ENCODE peak calls at places on chromosomes 6 and 20, in nine cellular contexts. One of them, this sample, is unnamed.

GRCh38 chr6:2360716-2361115 is 115.3 kb upstream of the GMDS start:
- DNase-seq in psoas muscle: no peak
- DNase-seq in lower lobe of right lung: no peak
- DNase-seq in MM.1S: no peak
- DNase-seq in colonic mucosa: no peak
- DNase-seq in Peyer's patch: no peak
- DNase-seq in astrocyte of the cerebellum: no peak
- DNase-seq in left lung: no peak
- DNase-seq in mammary epithelial cell: no peak
- DNase-seq in this sample: no peak

GRCh38 chr6:129033173-129033572 is 150.2 kb downstream of the LAMA2 start:
- DNase-seq in psoas muscle: no peak
- DNase-seq in lower lobe of right lung: no peak
- DNase-seq in MM.1S: no peak
- DNase-seq in colonic mucosa: no peak
- DNase-seq in Peyer's patch: no peak
- DNase-seq in astrocyte of the cerebellum: no peak
- DNase-seq in left lung: no peak
- DNase-seq in mammary epithelial cell: no peak
- DNase-seq in this sample: no peak

GRCh38 chr6:166003569-166003968 is 164.1 kb downstream of the TBXT start:
- DNase-seq in psoas muscle: no peak
- DNase-seq in lower lobe of right lung: no peak
- DNase-seq in MM.1S: no peak
- DNase-seq in colonic mucosa: no peak
- DNase-seq in Peyer's patch: no peak
- DNase-seq in astrocyte of the cerebellum: no peak
- DNase-seq in left lung: no peak
- DNase-seq in mammary epithelial cell: no peak
- DNase-seq in this sample: no peak

GRCh38 chr6:25068866-25069265 is 133.1 kb upstream of the RIPOR2 start:
- DNase-seq in psoas muscle: no peak
- DNase-seq in lower lobe of right lung: no peak
- DNase-seq in MM.1S: no peak
- DNase-seq in colonic mucosa: no peak
- DNase-seq in Peyer's patch: no peak
- DNase-seq in astrocyte of the cerebellum: no peak
- DNase-seq in left lung: no peak
- DNase-seq in mammary epithelial cell: no peak
- DNase-seq in this sample: no peak

GRCh38 chr6:34901930-34902329 is 12.9 kb downstream of the ANKS1A start:
- DNase-seq in psoas muscle: no peak
- DNase-seq in lower lobe of right lung: no peak
- DNase-seq in MM.1S: no peak
- DNase-seq in colonic mucosa: no peak
- DNase-seq in Peyer's patch: no peak
- DNase-seq in astrocyte of the cerebellum: no peak
- DNase-seq in left lung: no peak
- DNase-seq in mammary epithelial cell: no peak
- DNase-seq in this sample: no peak

GRCh38 chr20:54084727-54085368 is 14.5 kb upstream of the BCAS1 start:
- DNase-seq in psoas muscle: no peak
- DNase-seq in lower lobe of right lung: no peak
- DNase-seq in MM.1S: no peak
- DNase-seq in colonic mucosa: no peak
- DNase-seq in Peyer's patch: no peak
- DNase-seq in astrocyte of the cerebellum: no peak
- DNase-seq in left lung: no peak
- DNase-seq in mammary epithelial cell: no peak
- DNase-seq in this sample: peak

GRCh38 chr6:113591896-113592827 is 265.0 kb upstream of the MARCKS start:
- DNase-seq in psoas muscle: no peak
- DNase-seq in lower lobe of right lung: no peak
- DNase-seq in MM.1S: no peak
- DNase-seq in colonic mucosa: peak
- DNase-seq in Peyer's patch: no peak
- DNase-seq in astrocyte of the cerebellum: peak
- DNase-seq in left lung: no peak
- DNase-seq in mammary epithelial cell: no peak
- DNase-seq in this sample: peak

GRCh38 chr20:45368221-45368980 is 5.4 kb downstream of the SYS1 start:
- DNase-seq in psoas muscle: no peak
- DNase-seq in lower lobe of right lung: peak
- DNase-seq in MM.1S: peak
- DNase-seq in colonic mucosa: no peak
- DNase-seq in Peyer's patch: peak
- DNase-seq in astrocyte of the cerebellum: no peak
- DNase-seq in left lung: no peak
- DNase-seq in mammary epithelial cell: no peak
- DNase-seq in this sample: no peak

GRCh38 chr6:150755524-150755923 is 110.0 kb upstream of the MTHFD1L start:
- DNase-seq in psoas muscle: no peak
- DNase-seq in lower lobe of right lung: no peak
- DNase-seq in MM.1S: no peak
- DNase-seq in colonic mucosa: no peak
- DNase-seq in Peyer's patch: no peak
- DNase-seq in astrocyte of the cerebellum: no peak
- DNase-seq in left lung: no peak
- DNase-seq in mammary epithelial cell: no peak
- DNase-seq in this sample: no peak

GRCh38 chr6:144405173-144405572 is 120.0 kb downstream of the UTRN start:
- DNase-seq in psoas muscle: no peak
- DNase-seq in lower lobe of right lung: no peak
- DNase-seq in MM.1S: no peak
- DNase-seq in colonic mucosa: no peak
- DNase-seq in Peyer's patch: no peak
- DNase-seq in astrocyte of the cerebellum: no peak
- DNase-seq in left lung: no peak
- DNase-seq in mammary epithelial cell: no peak
- DNase-seq in this sample: no peak

GRCh38 chr6:155213611-155214372 is 50.0 kb upstream of the CLDN20 start:
- DNase-seq in psoas muscle: no peak
- DNase-seq in lower lobe of right lung: no peak
- DNase-seq in MM.1S: no peak
- DNase-seq in colonic mucosa: no peak
- DNase-seq in Peyer's patch: no peak
- DNase-seq in astrocyte of the cerebellum: no peak
- DNase-seq in left lung: no peak
- DNase-seq in mammary epithelial cell: no peak
- DNase-seq in this sample: no peak

GRCh38 chr6:35402136-35402855 is 49.8 kb upstream of the FANCE start:
- DNase-seq in psoas muscle: no peak
- DNase-seq in lower lobe of right lung: no peak
- DNase-seq in MM.1S: peak
- DNase-seq in colonic mucosa: peak
- DNase-seq in Peyer's patch: no peak
- DNase-seq in astrocyte of the cerebellum: no peak
- DNase-seq in left lung: no peak
- DNase-seq in mammary epithelial cell: no peak
- DNase-seq in this sample: peak

GRCh38 chr20:1472556-1473243 is 6.1 kb upstream of the NSFL1C start:
- DNase-seq in psoas muscle: no peak
- DNase-seq in lower lobe of right lung: no peak
- DNase-seq in MM.1S: no peak
- DNase-seq in colonic mucosa: no peak
- DNase-seq in Peyer's patch: peak
- DNase-seq in astrocyte of the cerebellum: no peak
- DNase-seq in left lung: no peak
- DNase-seq in mammary epithelial cell: no peak
- DNase-seq in this sample: no peak

GRCh38 chr6:108598316-108598863 is 37.7 kb downstream of the FOXO3 start:
- DNase-seq in psoas muscle: peak
- DNase-seq in lower lobe of right lung: no peak
- DNase-seq in MM.1S: peak
- DNase-seq in colonic mucosa: no peak
- DNase-seq in Peyer's patch: no peak
- DNase-seq in astrocyte of the cerebellum: no peak
- DNase-seq in left lung: no peak
- DNase-seq in mammary epithelial cell: no peak
- DNase-seq in this sample: no peak

DNA sequence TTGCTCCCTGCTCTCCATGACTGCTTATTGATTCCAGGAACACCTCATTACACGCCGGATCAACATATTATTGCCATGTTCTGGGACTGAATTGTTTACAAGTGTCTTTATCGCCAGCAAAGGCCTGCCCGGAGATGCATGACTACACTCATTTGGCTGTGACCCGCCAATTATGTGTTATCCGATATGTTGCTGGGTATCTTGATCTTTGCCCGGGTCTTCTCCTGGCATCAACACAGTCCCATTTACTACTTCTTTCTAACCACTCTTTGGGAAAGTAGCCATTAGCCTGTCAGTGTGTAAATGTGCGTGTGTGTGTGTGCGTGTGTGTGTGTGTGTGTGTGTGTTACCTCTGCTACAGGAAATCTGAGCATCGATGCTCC is 15.4 kb downstream of the LINC00237 start:
- DNase-seq in psoas muscle: no peak
- DNase-seq in lower lobe of right lung: no peak
- DNase-seq in MM.1S: no peak
- DNase-seq in colonic mucosa: no peak
- DNase-seq in Peyer's patch: no peak
- DNase-seq in astrocyte of the cerebellum: no peak
- DNase-seq in left lung: no peak
- DNase-seq in mammary epithelial cell: no peak
- DNase-seq in this sample: no peak
- H3K4me3 ChIP-seq in psoas muscle: no peak
- H3K4me3 ChIP-seq in lower lobe of right lung: no peak
- H3K4me3 ChIP-seq in MM.1S: no peak
- H3K4me3 ChIP-seq in colonic mucosa: no peak
- H3K4me3 ChIP-seq in Peyer's patch: no peak
- H3K4me3 ChIP-seq in astrocyte of the cerebellum: no peak
- H3K4me3 ChIP-seq in left lung: no peak
- H3K4me3 ChIP-seq in mammary epithelial cell: no peak
- H3K4me3 ChIP-seq in this sample: no peak

GRCh38 chr20:33897313-33897912 is 86.3 kb downstream of the CHMP4B start:
- DNase-seq in psoas muscle: no peak
- DNase-seq in lower lobe of right lung: no peak
- DNase-seq in MM.1S: no peak
- DNase-seq in colonic mucosa: no peak
- DNase-seq in Peyer's patch: no peak
- DNase-seq in astrocyte of the cerebellum: no peak
- DNase-seq in left lung: no peak
- DNase-seq in mammary epithelial cell: no peak
- DNase-seq in this sample: no peak
- TF ChIP-seq CTCF in psoas muscle: peak
- TF ChIP-seq CTCF in lower lobe of right lung: peak
- TF ChIP-seq CTCF in MM.1S: no peak
- TF ChIP-seq CTCF in colonic mucosa: no peak
- TF ChIP-seq CTCF in Peyer's patch: no peak
- TF ChIP-seq CTCF in astrocyte of the cerebellum: no peak
- TF ChIP-seq CTCF in left lung: no peak
- TF ChIP-seq CTCF in mammary epithelial cell: no peak
- TF ChIP-seq CTCF in this sample: no peak

DNA sequence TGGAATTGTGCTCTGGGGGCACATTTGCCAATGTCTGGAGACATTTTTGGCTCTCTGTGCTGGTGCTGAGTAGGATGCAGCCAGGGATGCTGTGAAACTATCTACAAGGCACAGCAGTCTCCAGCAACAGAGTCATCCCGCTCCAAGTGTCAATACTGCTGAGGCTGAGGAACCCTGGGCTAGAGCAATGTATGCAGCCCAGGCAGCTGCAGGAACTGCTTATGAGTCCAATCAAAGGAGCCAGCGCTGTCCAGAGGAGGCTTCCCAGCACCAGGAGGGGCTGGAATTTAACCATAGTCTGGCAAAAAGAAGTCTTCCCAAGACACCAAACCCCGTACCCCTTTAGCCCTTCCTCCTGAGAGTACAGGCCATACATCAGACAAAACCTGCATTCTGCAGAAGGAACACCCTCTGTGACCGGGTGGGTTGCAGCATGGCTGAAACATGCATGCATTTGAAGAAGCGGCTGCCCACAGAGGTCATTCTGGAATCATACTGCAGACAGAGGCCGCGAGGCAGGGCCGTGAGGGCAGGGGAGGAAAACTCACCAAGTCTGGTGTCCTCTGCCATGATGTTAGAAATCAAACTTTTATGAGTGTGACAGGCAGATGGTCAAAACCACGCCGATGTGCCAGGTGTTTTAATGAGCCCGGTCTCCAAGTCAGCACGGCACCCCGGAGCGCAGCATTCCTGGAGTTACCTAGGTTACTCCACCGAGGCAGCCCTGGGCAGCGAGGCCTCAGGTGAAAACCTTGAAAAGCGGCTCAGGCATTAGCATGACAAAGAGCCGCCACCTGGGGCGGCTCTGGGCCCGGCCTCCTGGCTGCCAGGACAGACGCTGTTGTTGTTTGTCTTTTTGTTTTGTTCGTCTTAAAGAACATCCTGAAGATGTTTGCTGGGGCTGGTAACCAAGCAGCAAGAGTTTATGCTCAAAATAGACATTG is 255.4 kb downstream of the ERMARD start:
- DNase-seq in psoas muscle: no peak
- DNase-seq in lower lobe of right lung: no peak
- DNase-seq in MM.1S: no peak
- DNase-seq in colonic mucosa: no peak
- DNase-seq in Peyer's patch: no peak
- DNase-seq in astrocyte of the cerebellum: no peak
- DNase-seq in left lung: peak
- DNase-seq in mammary epithelial cell: no peak
- DNase-seq in this sample: no peak
- H3K4me3 ChIP-seq in psoas muscle: no peak
- H3K4me3 ChIP-seq in lower lobe of right lung: no peak
- H3K4me3 ChIP-seq in MM.1S: no peak
- H3K4me3 ChIP-seq in colonic mucosa: no peak
- H3K4me3 ChIP-seq in Peyer's patch: no peak
- H3K4me3 ChIP-seq in astrocyte of the cerebellum: no peak
- H3K4me3 ChIP-seq in left lung: no peak
- H3K4me3 ChIP-seq in mammary epithelial cell: no peak
- H3K4me3 ChIP-seq in this sample: no peak

DNA sequence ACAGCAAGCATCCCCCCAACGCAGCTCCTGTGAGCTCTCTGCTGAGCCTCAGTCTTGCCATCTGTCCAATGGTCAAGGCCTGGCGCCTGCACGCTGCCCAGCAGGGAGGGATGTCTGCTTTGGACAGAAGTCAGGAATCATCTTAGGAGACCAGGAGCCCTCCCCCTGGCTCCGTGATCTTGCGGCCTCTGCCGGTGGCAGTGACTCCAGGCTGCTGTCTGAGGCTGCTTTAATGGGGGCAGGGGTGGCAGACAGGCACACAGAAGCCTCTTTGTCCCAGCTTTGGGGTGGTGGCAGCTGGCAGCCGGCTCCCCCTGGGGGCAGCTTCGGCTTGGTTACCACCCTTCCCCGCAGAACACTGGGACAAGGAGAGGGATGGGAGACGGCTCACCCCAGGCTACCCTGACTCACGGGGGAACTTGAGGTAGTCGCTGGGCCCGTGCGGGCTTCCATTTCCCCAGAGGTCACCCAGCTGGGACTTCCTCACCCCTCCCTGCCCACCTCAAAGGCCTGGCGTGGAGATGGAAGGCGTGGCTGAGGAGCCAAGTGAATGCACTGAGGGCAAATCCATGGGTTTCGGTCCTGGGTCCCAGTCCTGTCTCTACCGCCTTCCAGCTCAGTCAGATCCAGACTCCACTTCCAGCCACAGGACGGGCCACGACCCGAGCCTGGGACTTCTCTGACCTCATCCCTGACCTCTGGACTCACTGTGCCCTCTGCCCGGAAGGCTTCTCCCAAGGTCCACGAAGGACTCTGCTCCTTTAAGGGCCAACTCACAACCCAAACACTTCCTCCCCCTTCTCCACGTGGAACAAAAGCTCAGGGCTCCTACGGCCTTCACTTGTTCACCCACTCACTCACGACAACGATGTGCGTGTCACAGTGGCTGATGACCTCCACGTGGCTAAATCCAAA is 14.8 kb downstream of the PEDS1 start:
- DNase-seq in psoas muscle: peak
- DNase-seq in lower lobe of right lung: no peak
- DNase-seq in MM.1S: no peak
- DNase-seq in colonic mucosa: no peak
- DNase-seq in Peyer's patch: no peak
- DNase-seq in astrocyte of the cerebellum: no peak
- DNase-seq in left lung: no peak
- DNase-seq in mammary epithelial cell: peak
- DNase-seq in this sample: no peak
- TF ChIP-seq CTCF in psoas muscle: peak
- TF ChIP-seq CTCF in lower lobe of right lung: no peak
- TF ChIP-seq CTCF in MM.1S: no peak
- TF ChIP-seq CTCF in colonic mucosa: no peak
- TF ChIP-seq CTCF in Peyer's patch: no peak
- TF ChIP-seq CTCF in astrocyte of the cerebellum: peak
- TF ChIP-seq CTCF in left lung: no peak
- TF ChIP-seq CTCF in mammary epithelial cell: peak
- TF ChIP-seq CTCF in this sample: peak

This sample was measured in LNCaP clone FGC.